ENCODE peak calls at places on chromosome 16, in seven cellular contexts. One of them, this sample, is unnamed. For H3K27me3, the result is how much of the 10 kb centered on the place peaks cover.

GRCh38 chr16:52528393-52529080 is 18.4 kb downstream of the TOX3 start:
- DNase-seq in GM23248: no peak
- DNase-seq in neuronal stem cell: no peak
- DNase-seq in A673: no peak
- DNase-seq in ascending aorta: no peak
- DNase-seq in heart right ventricle: no peak
- DNase-seq in CD8-positive, alpha-beta memory T cell: no peak
- DNase-seq in this sample: no peak

GRCh38 chr16:57029161-57030160 is 40.1 kb downstream of the NLRC5 start:
- DNase-seq in GM23248: peak
- DNase-seq in neuronal stem cell: no peak
- DNase-seq in A673: no peak
- DNase-seq in ascending aorta: no peak
- DNase-seq in heart right ventricle: no peak
- DNase-seq in CD8-positive, alpha-beta memory T cell: peak
- DNase-seq in this sample: no peak

GRCh38 chr16:70374213-70374612 is 27.5 kb downstream of the DDX19A start:
- DNase-seq in GM23248: no peak
- DNase-seq in neuronal stem cell: no peak
- DNase-seq in A673: no peak
- DNase-seq in ascending aorta: no peak
- DNase-seq in heart right ventricle: no peak
- DNase-seq in CD8-positive, alpha-beta memory T cell: no peak
- DNase-seq in this sample: no peak

GRCh38 chr16:2983706-2984136 is 3.5 kb upstream of the PKMYT1 start:
- DNase-seq in GM23248: peak
- DNase-seq in neuronal stem cell: peak
- DNase-seq in A673: peak
- DNase-seq in ascending aorta: peak
- DNase-seq in heart right ventricle: peak
- DNase-seq in CD8-positive, alpha-beta memory T cell: peak
- DNase-seq in this sample: peak

GRCh38 chr16:57258226-57258909 is 13.3 kb downstream of the ARL2BP start:
- DNase-seq in GM23248: no peak
- DNase-seq in neuronal stem cell: no peak
- DNase-seq in A673: no peak
- DNase-seq in ascending aorta: peak
- DNase-seq in heart right ventricle: no peak
- DNase-seq in CD8-positive, alpha-beta memory T cell: no peak
- DNase-seq in this sample: no peak

GRCh38 chr16:1989826-1990335 is at the start of gene SYNGR3:
- DNase-seq in GM23248: peak
- DNase-seq in neuronal stem cell: no peak
- DNase-seq in A673: no peak
- DNase-seq in ascending aorta: no peak
- DNase-seq in heart right ventricle: no peak
- DNase-seq in CD8-positive, alpha-beta memory T cell: no peak
- DNase-seq in this sample: no peak

GRCh38 chr16:56269824-56270684 is 78.8 kb downstream of the GNAO1 start:
- DNase-seq in GM23248: peak
- DNase-seq in neuronal stem cell: no peak
- DNase-seq in A673: peak
- DNase-seq in ascending aorta: peak
- DNase-seq in heart right ventricle: peak
- DNase-seq in CD8-positive, alpha-beta memory T cell: no peak
- DNase-seq in this sample: peak

GRCh38 chr16:76676356-76676755 is 399.2 kb downstream of the CNTNAP4 start:
- DNase-seq in GM23248: no peak
- DNase-seq in neuronal stem cell: no peak
- DNase-seq in A673: no peak
- DNase-seq in ascending aorta: no peak
- DNase-seq in heart right ventricle: no peak
- DNase-seq in CD8-positive, alpha-beta memory T cell: no peak
- DNase-seq in this sample: no peak

GRCh38 chr16:2816751-2817495 is at the start of gene PRSS21:
- DNase-seq in GM23248: no peak
- DNase-seq in neuronal stem cell: no peak
- DNase-seq in A673: no peak
- DNase-seq in ascending aorta: no peak
- DNase-seq in heart right ventricle: no peak
- DNase-seq in CD8-positive, alpha-beta memory T cell: peak
- DNase-seq in this sample: no peak

GRCh38 chr16:67249762-67250327 is 1.1 kb downstream of the SLC9A5 start:
- DNase-seq in GM23248: peak
- DNase-seq in neuronal stem cell: no peak
- DNase-seq in A673: no peak
- DNase-seq in ascending aorta: no peak
- DNase-seq in heart right ventricle: no peak
- DNase-seq in CD8-positive, alpha-beta memory T cell: no peak
- DNase-seq in this sample: no peak

GRCh38 chr16:21646721-21647561 is 5.5 kb downstream of the IGSF6 start:
- DNase-seq in GM23248: no peak
- DNase-seq in neuronal stem cell: no peak
- DNase-seq in A673: no peak
- DNase-seq in ascending aorta: no peak
- DNase-seq in heart right ventricle: no peak
- DNase-seq in CD8-positive, alpha-beta memory T cell: peak
- DNase-seq in this sample: peak

GRCh38 chr16:28063047-28063521 is 430 bp downstream of the GSG1L start:
- DNase-seq in GM23248: peak
- DNase-seq in neuronal stem cell: no peak
- DNase-seq in A673: peak
- DNase-seq in ascending aorta: no peak
- DNase-seq in heart right ventricle: no peak
- DNase-seq in CD8-positive, alpha-beta memory T cell: no peak
- DNase-seq in this sample: no peak

GRCh38 chr16:79690159-79690558 is 89.6 kb upstream of the MAF start:
- DNase-seq in GM23248: no peak
- DNase-seq in neuronal stem cell: no peak
- DNase-seq in A673: no peak
- DNase-seq in ascending aorta: no peak
- DNase-seq in heart right ventricle: no peak
- DNase-seq in CD8-positive, alpha-beta memory T cell: no peak
- DNase-seq in this sample: no peak

GRCh38 chr16:5639531-5639930 is 541.9 kb upstream of the EEF2KMT start:
- DNase-seq in GM23248: no peak
- DNase-seq in neuronal stem cell: no peak
- DNase-seq in A673: no peak
- DNase-seq in ascending aorta: no peak
- DNase-seq in heart right ventricle: no peak
- DNase-seq in CD8-positive, alpha-beta memory T cell: no peak
- DNase-seq in this sample: no peak

GRCh38 chr16:85119333-85120005 is 7.2 kb upstream of the CIBAR2 start:
- DNase-seq in GM23248: no peak
- DNase-seq in neuronal stem cell: no peak
- DNase-seq in A673: no peak
- DNase-seq in ascending aorta: no peak
- DNase-seq in heart right ventricle: no peak
- DNase-seq in CD8-positive, alpha-beta memory T cell: no peak
- DNase-seq in this sample: no peak
- H3K27me3 ChIP-seq in GM23248: under half
- H3K27me3 ChIP-seq in neuronal stem cell: under half
- H3K27me3 ChIP-seq in A673: under half
- H3K27me3 ChIP-seq in ascending aorta: under half
- H3K27me3 ChIP-seq in heart right ventricle: under half
- H3K27me3 ChIP-seq in CD8-positive, alpha-beta memory T cell: under half
- H3K27me3 ChIP-seq in this sample: under half

DNA sequence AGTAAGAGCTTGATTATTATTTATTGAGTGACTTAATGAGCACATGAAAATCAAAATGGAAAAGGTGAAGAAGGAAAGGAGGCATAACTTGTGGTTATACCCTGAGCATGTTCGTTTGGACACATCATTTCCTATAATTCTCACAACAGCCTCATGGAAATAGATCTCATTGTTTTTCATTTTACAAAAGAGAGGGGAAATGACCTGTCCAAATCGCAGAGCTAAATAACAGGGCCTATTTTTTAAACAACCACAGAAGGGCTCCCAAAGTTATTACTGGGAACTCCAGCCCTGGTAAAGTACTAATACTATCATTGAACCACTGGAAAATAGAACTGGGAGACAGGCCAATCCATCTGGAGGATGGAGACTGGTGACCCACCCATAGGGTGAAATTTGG is 317.7 kb upstream of the C16orf82 start:
- DNase-seq in GM23248: no peak
- DNase-seq in neuronal stem cell: no peak
- DNase-seq in A673: no peak
- DNase-seq in ascending aorta: no peak
- DNase-seq in heart right ventricle: no peak
- DNase-seq in CD8-positive, alpha-beta memory T cell: no peak
- DNase-seq in this sample: no peak
- H3K27me3 ChIP-seq in GM23248: under half
- H3K27me3 ChIP-seq in neuronal stem cell: under half
- H3K27me3 ChIP-seq in A673: under half
- H3K27me3 ChIP-seq in ascending aorta: under half
- H3K27me3 ChIP-seq in heart right ventricle: under half
- H3K27me3 ChIP-seq in CD8-positive, alpha-beta memory T cell: under half
- H3K27me3 ChIP-seq in this sample: under half

GRCh38 chr16:90028985-90029384 is 9.7 kb upstream of the DBNDD1 start:
- DNase-seq in GM23248: no peak
- DNase-seq in neuronal stem cell: no peak
- DNase-seq in A673: no peak
- DNase-seq in ascending aorta: no peak
- DNase-seq in heart right ventricle: no peak
- DNase-seq in CD8-positive, alpha-beta memory T cell: no peak
- DNase-seq in this sample: no peak
- H3K27me3 ChIP-seq in GM23248: under half
- H3K27me3 ChIP-seq in neuronal stem cell: under half
- H3K27me3 ChIP-seq in A673: under half
- H3K27me3 ChIP-seq in ascending aorta: under half
- H3K27me3 ChIP-seq in heart right ventricle: under half
- H3K27me3 ChIP-seq in CD8-positive, alpha-beta memory T cell: under half
- H3K27me3 ChIP-seq in this sample: under half

GRCh38 chr16:47884131-47884725 is 271.6 kb downstream of the ABCC12 start:
- DNase-seq in GM23248: no peak
- DNase-seq in neuronal stem cell: no peak
- DNase-seq in A673: no peak
- DNase-seq in ascending aorta: no peak
- DNase-seq in heart right ventricle: no peak
- DNase-seq in CD8-positive, alpha-beta memory T cell: no peak
- DNase-seq in this sample: no peak
- H3K27me3 ChIP-seq in GM23248: under half
- H3K27me3 ChIP-seq in neuronal stem cell: under half
- H3K27me3 ChIP-seq in A673: under half
- H3K27me3 ChIP-seq in ascending aorta: under half
- H3K27me3 ChIP-seq in heart right ventricle: under half
- H3K27me3 ChIP-seq in CD8-positive, alpha-beta memory T cell: under half
- H3K27me3 ChIP-seq in this sample: under half